ENCODE peak calls at places on chromosome 20, in six cellular contexts. B is ovary, J is IMR-90, N is transverse colon, L is adrenal gland, T is endothelial cell of umbilical vein. M is an unnamed sample.
A peak's percentile ranks its signal among the peaks of the same experiment; 100 is the strongest.

GRCh38 chr20:15837563-15837962 is 735.7 kb downstream of the KIF16B start:
- DNase-seq in L (no peak), J (no peak), T (no peak), N (no peak), B (no peak), M (no peak)

GRCh38 chr20:12237772-12238171 is 320.1 kb downstream of the BTBD3 start:
- DNase-seq in N (no peak), J (no peak), B (no peak), L (no peak), T (no peak), M (no peak)

GRCh38 chr20:25277051-25277801 is 29.3 kb downstream of the PYGB start:
- DNase-seq in N (peak; percentile 5), L (peak; percentile 15), J (no peak), B (peak; percentile 16), T (no peak), M (peak; percentile 80)

GRCh38 chr20:25177890-25178321 is 17.6 kb upstream of the ENTPD6 start:
- DNase-seq in N (no peak), J (no peak), T (no peak), B (no peak), L (no peak), M (no peak)

GRCh38 chr20:5216663-5217062 is 89.9 kb downstream of the CDS2 start:
- DNase-seq in N (no peak), L (no peak), T (no peak), B (no peak), J (no peak), M (no peak)

GRCh38 chr20:44442298-44443070 is 33.2 kb upstream of the TTPAL start:
- DNase-seq in B (peak; percentile 34), T (no peak), L (peak; percentile 57), J (no peak), N (peak; percentile 92), M (no peak)

GRCh38 chr20:8602389-8603116 is 466.3 kb upstream of the PLCB4 start:
- DNase-seq in N (no peak), B (no peak), T (peak; percentile 16), J (peak; percentile 16), L (no peak), M (no peak)

GRCh38 chr20:24098886-24099285 is 110.3 kb upstream of the GGTLC1 start:
- DNase-seq in J (peak; percentile 17), N (no peak), T (peak; percentile 24), L (no peak), B (no peak), M (no peak)

GRCh38 chr20:53036992-53037391 is 64.8 kb downstream of the TSHZ2 start:
- DNase-seq in N (no peak), B (no peak), J (no peak), L (no peak), T (no peak), M (no peak)

GRCh38 chr20:3687655-3688054 is 5.8 kb upstream of the ADAM33 start:
- DNase-seq in L (no peak), N (no peak), B (no peak), T (peak; percentile 18), J (peak; percentile 63), M (no peak)

GRCh38 chr20:23122959-23123655 is 37.0 kb upstream of the CD93 start:
- DNase-seq in T (no peak), N (no peak), L (no peak), J (no peak), B (no peak), M (no peak)

GRCh38 chr20:5535211-5535756 is 214.9 kb upstream of the SHLD1 start:
- DNase-seq in T (no peak), B (no peak), L (no peak), N (no peak), J (peak; percentile 98), M (peak; percentile 53)

GRCh38 chr20:34262488-34263288 is 21.5 kb downstream of the ASIP start:
- DNase-seq in N (peak; percentile 10), T (no peak), L (peak; percentile 66), J (peak; percentile 59), B (peak; percentile 67), M (peak; percentile 45)

GRCh38 chr20:20772492-20773047 is 60.1 kb upstream of the RALGAPA2 start:
- DNase-seq in J (no peak), T (no peak), B (no peak), N (no peak), L (no peak), M (no peak)

GRCh38 chr20:22684072-22684762 is 99.8 kb upstream of the FOXA2 start:
- DNase-seq in L (peak; percentile 75), J (peak; percentile 67), N (peak; percentile 57), T (peak; percentile 76), B (peak; percentile 28), M (no peak)

GRCh38 chr20:46051556-46052323 is 22.7 kb downstream of the SLC12A5 start:
- DNase-seq in J (peak; percentile 15), B (no peak), L (no peak), N (no peak), T (no peak), M (no peak)

GRCh38 chr20:36311854-36312723 is 6.0 kb downstream of the DLGAP4 start:
- DNase-seq in J (no peak), B (no peak), L (no peak), T (no peak), N (no peak), M (peak; percentile 74)

GRCh38 chr20:34820805-34821578 is 4.5 kb downstream of the NCOA6 start:
- DNase-seq in T (no peak), B (no peak), N (no peak), L (no peak), J (no peak), M (no peak)

GRCh38 chr20:32447136-32448027 is 89.3 kb downstream of the ASXL1 start:
- DNase-seq in J (no peak), N (peak; percentile 6), T (no peak), B (no peak), L (no peak), M (no peak)

GRCh38 chr20:44253528-44253927 is 6.4 kb downstream of the GDAP1L1 start:
- DNase-seq in J (no peak), L (no peak), B (no peak), T (no peak), N (no peak), M (no peak)

GRCh38 chr20:25081065-25081729 is 744 bp downstream of the VSX1 start:
- DNase-seq in B (no peak), J (no peak), L (no peak), N (no peak), T (no peak), M (no peak)

GRCh38 chr20:12715371-12715770 is 293.4 kb upstream of the SPTLC3 start:
- DNase-seq in N (no peak), T (no peak), L (no peak), J (no peak), B (no peak), M (no peak)

GRCh38 chr20:48003021-48003420 is 217.7 kb upstream of the SULF2 start:
- DNase-seq in N (no peak), B (no peak), L (no peak), J (no peak), T (no peak), M (no peak)

GRCh38 chr20:1964659-1965405 is 29.0 kb downstream of the PDYN start:
- DNase-seq in J (no peak), N (no peak), B (no peak), L (no peak), T (no peak), M (no peak)

GRCh38 chr20:32763202-32763999 is 1.2 kb downstream of the DNMT3B start:
- DNase-seq in J (no peak), B (no peak), L (no peak), T (no peak), N (no peak), M (no peak)

GRCh38 chr20:8020314-8021079 is 936 bp upstream of the TMX4 start:
- DNase-seq in L (no peak), T (no peak), B (no peak), J (no peak), N (no peak), M (no peak)

GRCh38 chr20:51447097-51447764 is 95.3 kb downstream of the NFATC2 start:
- DNase-seq in L (peak; percentile 70), T (peak; percentile 95), N (peak; percentile 44), J (peak; percentile 98), B (peak; percentile 80), M (peak; percentile 92)

GRCh38 chr20:57990396-57990987 is 238.0 kb downstream of the ANKRD60 start:
- DNase-seq in J (no peak), L (no peak), N (no peak), B (no peak), T (peak; percentile 58), M (no peak)

GRCh38 chr20:62949153-62949821 is 3.2 kb upstream of the SLC17A9 start:
- DNase-seq in L (no peak), T (no peak), N (no peak), B (peak; percentile 5), J (no peak), M (no peak)
- TF ChIP-seq POLR2A in L (no peak), T (no peak), N (no peak), B (no peak), J (no peak), M (no peak)

DNA sequence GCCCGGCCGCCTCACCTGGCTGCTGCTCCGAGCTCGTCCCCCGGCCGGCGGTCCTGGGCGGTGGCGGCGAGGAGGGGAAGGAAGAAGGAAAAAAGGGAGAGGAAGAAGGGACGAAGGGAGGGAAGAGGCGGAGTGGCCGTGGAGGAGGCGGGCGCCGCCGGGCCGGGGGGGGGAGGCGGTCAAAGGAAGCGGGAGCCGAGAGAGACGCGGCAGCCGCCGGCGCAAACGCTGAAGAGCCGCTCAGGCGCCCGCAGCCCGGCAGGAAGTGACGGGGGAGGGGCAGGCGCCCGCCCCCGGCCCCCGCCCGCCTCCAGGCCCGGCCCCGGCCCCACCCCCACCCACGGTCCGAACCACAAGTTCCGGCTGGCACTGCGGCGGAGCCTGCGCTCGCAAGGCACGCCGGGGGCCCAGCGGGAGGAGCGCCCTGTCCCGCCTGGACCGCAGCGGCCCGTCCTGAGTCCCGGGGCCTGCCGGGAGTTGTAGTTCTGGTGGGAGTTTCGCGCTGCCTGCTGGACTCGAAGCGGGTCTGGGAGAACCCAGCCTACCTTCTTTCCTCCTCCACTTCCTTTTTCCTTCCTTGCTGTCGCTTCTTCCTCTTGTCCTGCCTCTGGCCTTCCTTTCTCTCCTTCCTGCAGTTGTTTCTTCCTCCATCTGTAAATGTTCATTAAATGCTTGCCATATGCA is at the start of gene STAU1:
- DNase-seq in J (peak; percentile 93), B (peak; percentile 95), N (peak; percentile 96), L (peak; percentile 96), T (peak; percentile 93), M (peak; percentile 99)
- TF ChIP-seq POLR2A in J (peak; percentile 81), B (peak; percentile 66), N (peak; percentile 83), L (peak; percentile 32), T (peak; percentile 75), M (no peak)

GRCh38 chr20:63830821-63831593 is at the start of gene ZBTB46:
- DNase-seq in J (peak; percentile 49), T (no peak), L (no peak), B (peak; percentile 77), N (peak; percentile 66), M (no peak)
- TF ChIP-seq POLR2A in J (no peak), T (no peak), L (no peak), B (no peak), N (no peak), M (no peak)

GRCh38 chr20:62391165-62392076 is 4.5 kb downstream of the RPS21 start:
- DNase-seq in L (no peak), N (no peak), B (no peak), J (no peak), T (no peak), M (no peak)

GRCh38 chr20:62389601-62390087 is 2.7 kb downstream of the RPS21 start:
- DNase-seq in B (no peak), N (no peak), L (no peak), J (no peak), T (no peak), M (no peak)

GRCh38 chr20:62392077-62392418 is 5.1 kb downstream of the RPS21 start:
- DNase-seq in B (no peak), L (no peak), J (no peak), T (no peak), N (no peak), M (no peak)

GRCh38 chr20:62388839-62389600 is 2.1 kb downstream of the RPS21 start:
- DNase-seq in T (no peak), J (no peak), N (no peak), L (no peak), B (no peak), M (no peak)

GRCh38 chr20:62390306-62391164 is 3.6 kb downstream of the RPS21 start:
- DNase-seq in T (no peak), N (no peak), J (no peak), L (no peak), B (no peak), M (no peak)
- TF ChIP-seq POLR2A in T (peak; percentile 31), N (no peak), J (peak; percentile 20), L (no peak), B (no peak), M (no peak)